ENCODE peak calls at places on chromosomes 12 and 14, in five cellular contexts. K is fibroblast of gingiva; O is renal cortical epithelial cell; Q is activated effector memory CD4-positive, alpha-beta T cell treated with Interleukin-2 at 50 U/mL for 16 hours; V is activated naive CD4-positive, alpha-beta T cell treated with Interleukin-2 at 50 U/mL for 16 hours. F is an unnamed sample.

GRCh38 chr12:34400423-34400881 is 378.2 kb downstream of the ALG10 start:
- DNase-seq in K (no peak), O (no peak), Q (no peak), V (peak; percentile 0), F (no peak)

GRCh38 chr12:56678852-56679251 is 9.2 kb downstream of the PTGES3 start:
- DNase-seq in K (no peak), O (no peak), Q (no peak), V (no peak), F (no peak)

GRCh38 chr14:37197421-37198272 is at the start of gene MIPOL1:
- DNase-seq in K (peak; percentile 92), O (peak; percentile 68), Q (no peak), V (no peak), F (peak; percentile 89)

GRCh38 chr14:101194356-101195308 is 291.1 kb upstream of the RTL1 start:
- DNase-seq in K (no peak), O (no peak), Q (no peak), V (no peak), F (no peak)

GRCh38 chr12:108623577-108623976 is 10.1 kb downstream of the SELPLG start:
- DNase-seq in K (no peak), O (no peak), Q (no peak), V (no peak), F (no peak)

GRCh38 chr12:94832780-94833760 is 170.4 kb downstream of the NDUFA12 start:
- DNase-seq in K (peak; percentile 21), O (peak; percentile 77), Q (no peak), V (no peak), F (no peak)

GRCh38 chr12:15597125-15597830 is 191.9 kb downstream of the EPS8 start:
- DNase-seq in K (no peak), O (no peak), Q (no peak), V (no peak), F (no peak)

GRCh38 chr12:120643574-120643973 is 3.1 kb downstream of the CABP1 start:
- DNase-seq in K (no peak), O (no peak), Q (no peak), V (no peak), F (no peak)

GRCh38 chr12:77645966-77646598 is 184.6 kb upstream of the NAV3 start:
- DNase-seq in K (no peak), O (no peak), Q (no peak), V (no peak), F (no peak)

GRCh38 chr12:46267618-46268348 is 1.1 kb downstream of the SLC38A1 start:
- DNase-seq in K (no peak), O (no peak), Q (peak; percentile 15), V (peak; percentile 49), F (peak; percentile 41)

GRCh38 chr12:53102883-53103807 is at the start of gene SOAT2:
- DNase-seq in K (no peak), O (no peak), Q (peak; percentile 44), V (peak; percentile 55), F (no peak)

GRCh38 chr14:106586098-106586704 is 1059.8 kb downstream of the TMEM121 start:
- DNase-seq in K (no peak), O (no peak), Q (peak; percentile 23), V (peak; percentile 64), F (no peak)

GRCh38 chr14:26963696-26964095 is 365.9 kb upstream of the NOVA1 start:
- DNase-seq in K (peak; percentile 57), O (peak; percentile 80), Q (no peak), V (no peak), F (no peak)

GRCh38 chr12:14768823-14769405 is 34.4 kb downstream of the WBP11 start:
- DNase-seq in K (peak; percentile 21), O (peak; percentile 69), Q (no peak), V (peak; percentile 62), F (peak; percentile 47)

GRCh38 chr12:25965682-25966081 is 7.2 kb downstream of the RASSF8 start:
- DNase-seq in K (no peak), O (no peak), Q (no peak), V (no peak), F (no peak)

GRCh38 chr12:95548056-95548538 is 3.2 kb downstream of the USP44 start:
- DNase-seq in K (no peak), O (no peak), Q (no peak), V (peak; percentile 29), F (no peak)

GRCh38 chr12:22731231-22731630 is 106.3 kb downstream of the ETNK1 start:
- DNase-seq in K (no peak), O (peak; percentile 30), Q (no peak), V (no peak), F (no peak)

GRCh38 chr14:85125331-85125730 is 404.6 kb upstream of the FLRT2 start:
- DNase-seq in K (no peak), O (no peak), Q (no peak), V (no peak), F (no peak)

GRCh38 chr14:103151270-103151933 is 28.1 kb downstream of the TNFAIP2 start:
- DNase-seq in K (no peak), O (no peak), Q (no peak), V (no peak), F (no peak)

F was measured in Caki2.